ENCODE peak calls at places on chromosomes 13 and 19, in four cellular contexts. F, Q, D and L are unnamed samples.

GRCh38 chr19:55112781-55113569 is 4.5 kb downstream of the PPP1R12C start:
- DNase-seq in F (no peak), Q (no peak), D (no peak), L (peak)

GRCh38 chr19:53333071-53333465 is 481 bp upstream of the ZNF845 start:
- DNase-seq in F (no peak), Q (no peak), D (no peak), L (peak)

GRCh38 chr13:68176486-68176885 is 946.4 kb upstream of the PCDH9 start:
- DNase-seq in F (no peak), Q (no peak), D (no peak), L (no peak)

GRCh38 chr13:38340624-38341023 is 9.0 kb upstream of the UFM1 start:
- DNase-seq in F (no peak), Q (no peak), D (no peak), L (no peak)

GRCh38 chr19:14413765-14414171 is 5.4 kb downstream of the DDX39A start:
- DNase-seq in F (no peak), Q (no peak), D (no peak), L (no peak)

GRCh38 chr13:45500492-45501174 is 35.9 kb downstream of the COG3 start:
- DNase-seq in F (peak), Q (no peak), D (no peak), L (no peak)

GRCh38 chr13:36157475-36157874 is 26.3 kb upstream of the DCLK1 start:
- DNase-seq in F (no peak), Q (no peak), D (no peak), L (no peak)

GRCh38 chr13:55613429-55614187 is 1527.1 kb upstream of the PRR20A start:
- DNase-seq in F (no peak), Q (no peak), D (no peak), L (no peak)

GRCh38 chr13:20518652-20519051 is 7.0 kb downstream of the CRYL1 start:
- DNase-seq in F (no peak), Q (no peak), D (no peak), L (no peak)

GRCh38 chr13:20718958-20719566 is 15.6 kb downstream of the IL17D start:
- DNase-seq in F (no peak), Q (no peak), D (no peak), L (no peak)

GRCh38 chr13:24011266-24011665 is 114.0 kb upstream of the C1QTNF9B start:
- DNase-seq in F (no peak), Q (no peak), D (no peak), L (no peak)

GRCh38 chr13:40517486-40518311 is 148.7 kb downstream of the FOXO1 start:
- DNase-seq in F (no peak), Q (peak), D (no peak), L (no peak)

GRCh38 chr13:25887962-25888655 is 163.7 kb downstream of the SHISA2 start:
- DNase-seq in F (no peak), Q (no peak), D (no peak), L (no peak)

GRCh38 chr19:19406878-19407639 is 1.6 kb downstream of the GATAD2A start:
- DNase-seq in F (peak), Q (no peak), D (no peak), L (no peak)

GRCh38 chr19:49487277-49488045 is at the start of gene RPL13A:
- DNase-seq in F (peak), Q (peak), D (peak), L (peak)

GRCh38 chr13:95536629-95537241 is 15.8 kb upstream of the CLDN10 start:
- DNase-seq in F (no peak), Q (no peak), D (no peak), L (no peak)

GRCh38 chr19:17205237-17206140 is 9.7 kb upstream of the USE1 start:
- DNase-seq in F (peak), Q (no peak), D (peak), L (peak)

GRCh38 chr19:5136060-5136855 is 167.3 kb downstream of the KDM4B start:
- DNase-seq in F (no peak), Q (no peak), D (no peak), L (no peak)
- TF ChIP-seq BRCA1 in F (no peak), Q (no peak), D (no peak), L (no peak)

GRCh38 chr19:46081928-46082727 is 41.3 kb upstream of the IGFL4 start:
- DNase-seq in F (peak), Q (peak), D (no peak), L (peak)
- TF ChIP-seq BRCA1 in F (no peak), Q (no peak), D (no peak), L (no peak)

GRCh38 chr19:794989-795658 is 2.1 kb upstream of the PTBP1 start:
- DNase-seq in F (no peak), Q (no peak), D (peak), L (no peak)
- TF ChIP-seq BRCA1 in F (no peak), Q (no peak), D (no peak), L (no peak)

DNA sequence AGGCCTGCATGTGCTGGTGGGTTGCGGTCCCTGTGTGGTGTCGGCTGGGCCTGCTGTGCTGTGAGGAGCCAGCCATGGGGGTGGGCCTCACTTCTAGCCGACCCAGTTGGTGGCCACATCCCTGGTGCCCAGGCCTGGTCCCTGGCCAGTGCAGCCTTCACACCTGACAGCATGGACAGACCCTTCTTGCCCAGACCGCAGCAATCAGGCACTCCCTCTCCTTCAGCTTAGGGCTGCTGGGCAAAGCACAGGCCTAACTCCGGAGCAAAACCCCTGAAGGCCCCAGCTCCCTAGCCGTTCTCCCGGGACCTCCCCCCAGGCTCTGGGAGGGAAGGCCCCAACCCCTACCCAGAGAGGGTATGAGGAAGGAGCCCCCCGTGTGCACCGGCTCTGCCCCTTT is 6.6 kb upstream of the MCF2L start:
- DNase-seq in F (no peak), Q (no peak), D (no peak), L (no peak)
- TF ChIP-seq BRCA1 in F (no peak), Q (no peak), D (no peak), L (no peak)

DNA sequence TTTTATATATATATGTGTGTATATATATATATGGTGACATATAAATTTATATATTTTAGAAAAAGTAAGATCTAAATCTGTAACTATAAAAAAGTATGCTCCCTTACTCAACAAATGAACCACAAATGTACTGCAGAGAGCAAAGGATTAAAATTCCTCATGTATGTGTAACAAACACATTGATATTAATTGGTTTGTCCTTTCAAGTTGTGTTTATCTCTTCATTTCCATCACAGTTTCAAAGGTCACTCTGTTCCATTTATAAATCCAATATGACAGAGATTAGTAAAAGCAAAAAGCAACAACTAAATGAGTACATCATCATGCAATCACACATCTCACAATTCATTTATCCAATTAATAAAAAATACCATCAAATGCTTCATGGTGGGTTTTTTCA is 247.9 kb downstream of the DACH1 start:
- DNase-seq in F (no peak), Q (no peak), D (no peak), L (no peak)
- TF ChIP-seq BRCA1 in F (no peak), Q (no peak), D (no peak), L (no peak)

GRCh38 chr19:47512183-47512947 is 2.5 kb downstream of the NAPA start:
- DNase-seq in F (peak), Q (no peak), D (no peak), L (peak)
- TF ChIP-seq BRCA1 in F (no peak), Q (no peak), D (no peak), L (no peak)

DNA sequence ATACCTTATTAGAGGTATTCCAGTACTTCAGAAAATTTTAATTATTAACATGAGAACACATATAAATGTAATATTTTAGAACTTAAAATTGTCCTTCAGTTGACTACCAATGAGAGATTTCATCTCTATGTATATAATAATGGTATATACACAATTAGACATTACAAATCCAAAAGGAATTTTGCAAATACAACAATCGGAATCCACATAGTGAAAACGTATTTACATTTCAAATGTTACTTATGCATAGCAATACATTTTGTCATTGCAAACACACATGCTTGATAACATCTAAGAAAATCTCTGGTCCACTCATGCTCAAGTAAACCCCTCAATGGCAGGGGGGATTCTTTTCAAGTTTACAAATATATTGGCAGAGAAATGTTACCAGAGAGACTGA is 2345.2 kb downstream of the PCDH9 start:
- DNase-seq in F (no peak), Q (no peak), D (no peak), L (no peak)
- TF ChIP-seq BRCA1 in F (no peak), Q (no peak), D (no peak), L (no peak)

DNA sequence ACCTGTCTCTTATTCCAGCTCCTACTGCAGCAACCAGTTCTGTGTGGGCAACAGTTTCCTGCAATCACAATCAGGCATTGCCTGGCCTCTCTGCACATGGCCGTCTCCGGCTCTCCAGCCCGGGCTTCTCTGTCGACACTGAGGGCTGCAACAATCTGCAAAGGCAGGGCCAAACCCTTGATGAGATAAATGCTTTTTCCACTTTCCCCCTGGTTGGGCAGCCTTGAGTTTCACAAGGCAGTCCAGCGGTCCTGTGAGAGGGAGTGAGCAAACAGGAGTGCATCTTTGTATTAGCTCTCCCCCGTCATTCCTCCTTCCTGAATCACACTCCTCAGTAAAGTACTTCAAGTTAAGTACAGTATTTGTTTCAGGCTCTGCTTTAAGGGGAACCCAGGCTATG is 40.7 kb upstream of the VWA8 start:
- DNase-seq in F (no peak), Q (no peak), D (peak), L (no peak)
- TF ChIP-seq BRCA1 in F (no peak), Q (no peak), D (no peak), L (no peak)